ENCODE peak calls at places on chromosomes 12 and 14, in ten cellular contexts. One of them, this sample, is unnamed. For H3K4me1 and H3K36me3, the result is how much of the 10 kb centered on the place peaks cover.

GRCh38 chr14:96261772-96262485 is 5.9 kb downstream of the BDKRB1 start:
- DNase-seq in GM23248: no peak
- DNase-seq in Peyer's patch: no peak
- DNase-seq in tibial artery: no peak
- DNase-seq in BE2C: no peak
- DNase-seq in trophoblast cell: no peak
- DNase-seq in heart left ventricle: no peak
- DNase-seq in endothelial cell of umbilical vein: no peak
- DNase-seq in stomach: no peak
- DNase-seq in upper lobe of right lung: no peak
- DNase-seq in this sample: no peak

GRCh38 chr12:126762150-126762549 is 1504.8 kb upstream of the TMEM132C start:
- DNase-seq in GM23248: no peak
- DNase-seq in Peyer's patch: no peak
- DNase-seq in tibial artery: no peak
- DNase-seq in BE2C: no peak
- DNase-seq in trophoblast cell: no peak
- DNase-seq in heart left ventricle: no peak
- DNase-seq in endothelial cell of umbilical vein: no peak
- DNase-seq in stomach: no peak
- DNase-seq in upper lobe of right lung: no peak
- DNase-seq in this sample: no peak

GRCh38 chr14:105021656-105022275 is 883 bp upstream of the CDCA4 start:
- DNase-seq in GM23248: peak
- DNase-seq in Peyer's patch: peak
- DNase-seq in tibial artery: no peak
- DNase-seq in BE2C: peak
- DNase-seq in trophoblast cell: no peak
- DNase-seq in heart left ventricle: no peak
- DNase-seq in endothelial cell of umbilical vein: no peak
- DNase-seq in stomach: peak
- DNase-seq in upper lobe of right lung: peak
- DNase-seq in this sample: peak

GRCh38 chr12:107461222-107461980 is 224.2 kb upstream of the PWP1 start:
- DNase-seq in GM23248: peak
- DNase-seq in Peyer's patch: no peak
- DNase-seq in tibial artery: no peak
- DNase-seq in BE2C: peak
- DNase-seq in trophoblast cell: no peak
- DNase-seq in heart left ventricle: peak
- DNase-seq in endothelial cell of umbilical vein: no peak
- DNase-seq in stomach: no peak
- DNase-seq in upper lobe of right lung: no peak
- DNase-seq in this sample: no peak

GRCh38 chr14:104136472-104137296 is 1.7 kb upstream of the KIF26A start:
- DNase-seq in GM23248: no peak
- DNase-seq in Peyer's patch: no peak
- DNase-seq in tibial artery: peak
- DNase-seq in BE2C: peak
- DNase-seq in trophoblast cell: no peak
- DNase-seq in heart left ventricle: peak
- DNase-seq in endothelial cell of umbilical vein: no peak
- DNase-seq in stomach: no peak
- DNase-seq in upper lobe of right lung: peak
- DNase-seq in this sample: peak

GRCh38 chr12:668092-668481 is 4.8 kb upstream of the NINJ2 start:
- DNase-seq in GM23248: no peak
- DNase-seq in Peyer's patch: no peak
- DNase-seq in tibial artery: no peak
- DNase-seq in BE2C: no peak
- DNase-seq in trophoblast cell: no peak
- DNase-seq in heart left ventricle: no peak
- DNase-seq in endothelial cell of umbilical vein: no peak
- DNase-seq in stomach: no peak
- DNase-seq in upper lobe of right lung: no peak
- DNase-seq in this sample: no peak

GRCh38 chr14:30034049-30034635 is 106.5 kb upstream of the PRKD1 start:
- DNase-seq in GM23248: peak
- DNase-seq in Peyer's patch: no peak
- DNase-seq in tibial artery: no peak
- DNase-seq in BE2C: no peak
- DNase-seq in trophoblast cell: no peak
- DNase-seq in heart left ventricle: no peak
- DNase-seq in endothelial cell of umbilical vein: no peak
- DNase-seq in stomach: no peak
- DNase-seq in upper lobe of right lung: no peak
- DNase-seq in this sample: no peak

GRCh38 chr12:69024413-69024812 is 91.4 kb upstream of the CPM start:
- DNase-seq in GM23248: peak
- DNase-seq in Peyer's patch: no peak
- DNase-seq in tibial artery: no peak
- DNase-seq in BE2C: no peak
- DNase-seq in trophoblast cell: peak
- DNase-seq in heart left ventricle: no peak
- DNase-seq in endothelial cell of umbilical vein: no peak
- DNase-seq in stomach: peak
- DNase-seq in upper lobe of right lung: peak
- DNase-seq in this sample: peak

GRCh38 chr14:76456200-76456599 is 80.3 kb downstream of the ESRRB start:
- DNase-seq in GM23248: peak
- DNase-seq in Peyer's patch: no peak
- DNase-seq in tibial artery: no peak
- DNase-seq in BE2C: peak
- DNase-seq in trophoblast cell: peak
- DNase-seq in heart left ventricle: peak
- DNase-seq in endothelial cell of umbilical vein: peak
- DNase-seq in stomach: no peak
- DNase-seq in upper lobe of right lung: no peak
- DNase-seq in this sample: no peak

GRCh38 chr12:131919366-131920156 is 9.5 kb upstream of the PUS1 start:
- DNase-seq in GM23248: no peak
- DNase-seq in Peyer's patch: no peak
- DNase-seq in tibial artery: no peak
- DNase-seq in BE2C: peak
- DNase-seq in trophoblast cell: no peak
- DNase-seq in heart left ventricle: no peak
- DNase-seq in endothelial cell of umbilical vein: no peak
- DNase-seq in stomach: no peak
- DNase-seq in upper lobe of right lung: no peak
- DNase-seq in this sample: no peak

GRCh38 chr14:33556382-33557121 is 394.3 kb downstream of the EGLN3 start:
- DNase-seq in GM23248: peak
- DNase-seq in Peyer's patch: no peak
- DNase-seq in tibial artery: no peak
- DNase-seq in BE2C: peak
- DNase-seq in trophoblast cell: peak
- DNase-seq in heart left ventricle: no peak
- DNase-seq in endothelial cell of umbilical vein: peak
- DNase-seq in stomach: no peak
- DNase-seq in upper lobe of right lung: no peak
- DNase-seq in this sample: no peak

GRCh38 chr12:24997970-24998582 is 49.2 kb upstream of the BCAT1 start:
- DNase-seq in GM23248: peak
- DNase-seq in Peyer's patch: no peak
- DNase-seq in tibial artery: no peak
- DNase-seq in BE2C: no peak
- DNase-seq in trophoblast cell: no peak
- DNase-seq in heart left ventricle: no peak
- DNase-seq in endothelial cell of umbilical vein: peak
- DNase-seq in stomach: no peak
- DNase-seq in upper lobe of right lung: no peak
- DNase-seq in this sample: no peak

GRCh38 chr14:83247925-83248639 is 1714.4 kb upstream of the SEL1L start:
- DNase-seq in GM23248: no peak
- DNase-seq in Peyer's patch: no peak
- DNase-seq in tibial artery: no peak
- DNase-seq in BE2C: no peak
- DNase-seq in trophoblast cell: no peak
- DNase-seq in heart left ventricle: no peak
- DNase-seq in endothelial cell of umbilical vein: no peak
- DNase-seq in stomach: no peak
- DNase-seq in upper lobe of right lung: no peak
- DNase-seq in this sample: no peak

GRCh38 chr12:79262938-79263337 is 398.4 kb downstream of the SYT1 start:
- DNase-seq in GM23248: peak
- DNase-seq in Peyer's patch: no peak
- DNase-seq in tibial artery: no peak
- DNase-seq in BE2C: no peak
- DNase-seq in trophoblast cell: no peak
- DNase-seq in heart left ventricle: no peak
- DNase-seq in endothelial cell of umbilical vein: no peak
- DNase-seq in stomach: no peak
- DNase-seq in upper lobe of right lung: no peak
- DNase-seq in this sample: no peak

DNA sequence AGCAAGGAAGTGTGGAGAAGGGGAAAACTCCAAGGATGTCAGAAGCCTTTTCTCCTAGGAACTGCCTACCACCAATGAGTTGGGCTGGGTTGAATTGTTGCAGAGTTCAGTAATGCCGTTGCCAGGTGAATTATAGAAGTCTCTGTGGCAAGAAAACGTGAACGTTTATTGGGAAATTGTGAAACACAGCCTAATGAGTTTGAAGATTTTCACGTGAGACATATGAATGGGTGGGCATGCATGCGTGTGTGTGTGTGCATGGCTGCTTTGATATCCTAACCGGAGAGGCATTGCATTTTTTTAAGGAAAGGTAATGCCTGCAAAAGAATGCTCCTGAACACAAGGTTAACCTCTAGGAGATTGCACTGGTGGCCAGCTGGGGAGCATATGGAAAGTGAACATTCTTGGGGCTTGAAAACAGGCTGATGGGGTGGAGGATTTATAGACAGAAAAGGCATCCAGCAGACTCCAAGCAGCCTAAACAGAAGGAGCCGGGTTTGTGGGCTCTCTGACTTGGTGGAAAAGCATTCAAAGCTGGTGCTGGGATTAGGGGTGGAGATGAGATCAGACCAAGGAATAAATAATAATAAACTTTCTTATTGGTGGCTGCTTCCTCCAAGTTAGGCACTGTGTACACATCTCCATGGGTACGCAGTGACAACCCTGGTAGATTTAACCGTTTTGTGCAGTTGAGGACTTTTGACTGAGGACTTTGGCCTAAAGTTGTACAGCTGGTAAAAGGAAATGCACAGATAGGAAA is 67.8 kb downstream of the NTF3 start:
- DNase-seq in GM23248: peak
- DNase-seq in Peyer's patch: no peak
- DNase-seq in tibial artery: no peak
- DNase-seq in BE2C: no peak
- DNase-seq in trophoblast cell: no peak
- DNase-seq in heart left ventricle: no peak
- DNase-seq in endothelial cell of umbilical vein: no peak
- DNase-seq in stomach: no peak
- DNase-seq in upper lobe of right lung: no peak
- DNase-seq in this sample: no peak
- H3K4me1 ChIP-seq in GM23248: under half
- H3K4me1 ChIP-seq in Peyer's patch: half or more
- H3K4me1 ChIP-seq in tibial artery: under half
- H3K4me1 ChIP-seq in BE2C: under half
- H3K4me1 ChIP-seq in trophoblast cell: under half
- H3K4me1 ChIP-seq in heart left ventricle: under half
- H3K4me1 ChIP-seq in endothelial cell of umbilical vein: under half
- H3K4me1 ChIP-seq in stomach: under half
- H3K4me1 ChIP-seq in upper lobe of right lung: under half
- H3K4me1 ChIP-seq in this sample: under half

GRCh38 chr12:19894803-19895202 is 455.5 kb downstream of the AEBP2 start:
- DNase-seq in GM23248: no peak
- DNase-seq in Peyer's patch: no peak
- DNase-seq in tibial artery: no peak
- DNase-seq in BE2C: no peak
- DNase-seq in trophoblast cell: no peak
- DNase-seq in heart left ventricle: no peak
- DNase-seq in endothelial cell of umbilical vein: peak
- DNase-seq in stomach: no peak
- DNase-seq in upper lobe of right lung: no peak
- DNase-seq in this sample: no peak
- H3K4me3 ChIP-seq in GM23248: no peak
- H3K4me3 ChIP-seq in Peyer's patch: no peak
- H3K4me3 ChIP-seq in tibial artery: no peak
- H3K4me3 ChIP-seq in BE2C: no peak
- H3K4me3 ChIP-seq in trophoblast cell: no peak
- H3K4me3 ChIP-seq in heart left ventricle: no peak
- H3K4me3 ChIP-seq in endothelial cell of umbilical vein: no peak
- H3K4me3 ChIP-seq in stomach: no peak
- H3K4me3 ChIP-seq in upper lobe of right lung: no peak
- H3K4me3 ChIP-seq in this sample: no peak

GRCh38 chr12:105156260-105156659 is 48.7 kb downstream of the WASHC4 start:
- DNase-seq in GM23248: no peak
- DNase-seq in Peyer's patch: no peak
- DNase-seq in tibial artery: no peak
- DNase-seq in BE2C: no peak
- DNase-seq in trophoblast cell: no peak
- DNase-seq in heart left ventricle: no peak
- DNase-seq in endothelial cell of umbilical vein: no peak
- DNase-seq in stomach: no peak
- DNase-seq in upper lobe of right lung: no peak
- DNase-seq in this sample: no peak
- H3K36me3 ChIP-seq in GM23248: half or more
- H3K36me3 ChIP-seq in Peyer's patch: under half
- H3K36me3 ChIP-seq in tibial artery: half or more
- H3K36me3 ChIP-seq in BE2C: half or more
- H3K36me3 ChIP-seq in trophoblast cell: under half
- H3K36me3 ChIP-seq in heart left ventricle: under half
- H3K36me3 ChIP-seq in endothelial cell of umbilical vein: half or more
- H3K36me3 ChIP-seq in stomach: half or more
- H3K36me3 ChIP-seq in upper lobe of right lung: half or more
- H3K36me3 ChIP-seq in this sample: half or more

GRCh38 chr14:70919774-70920173 is 12.5 kb downstream of the PCNX1 start:
- DNase-seq in GM23248: peak
- DNase-seq in Peyer's patch: no peak
- DNase-seq in tibial artery: no peak
- DNase-seq in BE2C: no peak
- DNase-seq in trophoblast cell: no peak
- DNase-seq in heart left ventricle: no peak
- DNase-seq in endothelial cell of umbilical vein: peak
- DNase-seq in stomach: no peak
- DNase-seq in upper lobe of right lung: no peak
- DNase-seq in this sample: no peak

GRCh38 chr14:70917633-70918032 is 10.4 kb downstream of the PCNX1 start:
- DNase-seq in GM23248: no peak
- DNase-seq in Peyer's patch: no peak
- DNase-seq in tibial artery: no peak
- DNase-seq in BE2C: no peak
- DNase-seq in trophoblast cell: no peak
- DNase-seq in heart left ventricle: no peak
- DNase-seq in endothelial cell of umbilical vein: no peak
- DNase-seq in stomach: no peak
- DNase-seq in upper lobe of right lung: no peak
- DNase-seq in this sample: no peak

GRCh38 chr14:70924521-70924920 is 17.3 kb downstream of the PCNX1 start:
- DNase-seq in GM23248: no peak
- DNase-seq in Peyer's patch: no peak
- DNase-seq in tibial artery: no peak
- DNase-seq in BE2C: no peak
- DNase-seq in trophoblast cell: no peak
- DNase-seq in heart left ventricle: no peak
- DNase-seq in endothelial cell of umbilical vein: no peak
- DNase-seq in stomach: no peak
- DNase-seq in upper lobe of right lung: no peak
- DNase-seq in this sample: no peak

GRCh38 chr14:70920608-70921007 is 13.3 kb downstream of the PCNX1 start:
- DNase-seq in GM23248: peak
- DNase-seq in Peyer's patch: no peak
- DNase-seq in tibial artery: no peak
- DNase-seq in BE2C: no peak
- DNase-seq in trophoblast cell: no peak
- DNase-seq in heart left ventricle: no peak
- DNase-seq in endothelial cell of umbilical vein: peak
- DNase-seq in stomach: no peak
- DNase-seq in upper lobe of right lung: no peak
- DNase-seq in this sample: no peak

GRCh38 chr14:70921669-70922068 is 14.4 kb downstream of the PCNX1 start:
- DNase-seq in GM23248: peak
- DNase-seq in Peyer's patch: no peak
- DNase-seq in tibial artery: no peak
- DNase-seq in BE2C: no peak
- DNase-seq in trophoblast cell: no peak
- DNase-seq in heart left ventricle: no peak
- DNase-seq in endothelial cell of umbilical vein: no peak
- DNase-seq in stomach: no peak
- DNase-seq in upper lobe of right lung: no peak
- DNase-seq in this sample: no peak
- H3K4me1 ChIP-seq in GM23248: under half
- H3K4me1 ChIP-seq in Peyer's patch: under half
- H3K4me1 ChIP-seq in tibial artery: under half
- H3K4me1 ChIP-seq in BE2C: under half
- H3K4me1 ChIP-seq in trophoblast cell: under half
- H3K4me1 ChIP-seq in heart left ventricle: under half
- H3K4me1 ChIP-seq in endothelial cell of umbilical vein: under half
- H3K4me1 ChIP-seq in stomach: under half
- H3K4me1 ChIP-seq in upper lobe of right lung: under half
- H3K4me1 ChIP-seq in this sample: half or more